ENCODE peak calls at places on chromosomes 5 and 9, in eight cellular contexts. N is ovary, Q is right lobe of liver, L is sigmoid colon, E is HAP-1, W is lung, B is Panc1, X is SJSA1. U is an unnamed sample. For H3K9me3, the result is how much of the 10 kb centered on the place peaks cover.

GRCh38 chr5:26009742-26010141 is 1028.6 kb downstream of the CDH9 start:
- DNase-seq in N (no peak), Q (peak), L (no peak), E (peak), W (no peak), B (no peak), X (no peak), U (no peak)

GRCh38 chr5:9468070-9468388 is 77.8 kb downstream of the SEMA5A start:
- DNase-seq in N (no peak), Q (no peak), L (no peak), E (no peak), W (no peak), B (no peak), X (peak), U (no peak)

GRCh38 chr9:14212697-14213420 is 101.1 kb downstream of the NFIB start:
- DNase-seq in N (no peak), Q (no peak), L (no peak), E (no peak), W (no peak), B (no peak), X (no peak), U (no peak)

GRCh38 chr5:56211298-56211865 is 21.7 kb downstream of the ANKRD55 start:
- DNase-seq in N (no peak), Q (peak), L (peak), E (no peak), W (peak), B (peak), X (peak), U (no peak)

GRCh38 chr9:29203216-29203930 is 1630.1 kb upstream of the C9orf72 start:
- DNase-seq in N (no peak), Q (no peak), L (no peak), E (no peak), W (no peak), B (no peak), X (no peak), U (no peak)

GRCh38 chr5:14775857-14776256 is 95.7 kb downstream of the ANKH start:
- DNase-seq in N (no peak), Q (no peak), L (no peak), E (no peak), W (peak), B (no peak), X (no peak), U (no peak)

GRCh38 chr9:110583237-110583636 is 3.7 kb upstream of the SVEP1 start:
- DNase-seq in N (no peak), Q (no peak), L (no peak), E (no peak), W (no peak), B (no peak), X (no peak), U (no peak)

GRCh38 chr5:148841519-148841918 is 15.1 kb downstream of the ADRB2 start:
- DNase-seq in N (no peak), Q (no peak), L (no peak), E (no peak), W (no peak), B (no peak), X (no peak), U (no peak)

GRCh38 chr9:88821749-88822106 is 169.5 kb upstream of the S1PR3 start:
- DNase-seq in N (no peak), Q (no peak), L (no peak), E (no peak), W (no peak), B (no peak), X (no peak), U (no peak)

GRCh38 chr9:109401990-109402318 is 81.1 kb upstream of the EPB41L4B start:
- DNase-seq in N (no peak), Q (no peak), L (no peak), E (no peak), W (no peak), B (no peak), X (peak), U (no peak)

GRCh38 chr5:158456241-158456640 is 597.3 kb upstream of the CLINT1 start:
- DNase-seq in N (no peak), Q (no peak), L (no peak), E (no peak), W (no peak), B (no peak), X (no peak), U (no peak)
- H3K9me3 ChIP-seq in N (under half), Q (under half), L (under half), E (under half), W (under half), B (under half), X (under half), U (under half)

GRCh38 chr5:96788112-96788749 is 19.5 kb downstream of the ERAP1 start:
- DNase-seq in N (no peak), Q (no peak), L (no peak), E (no peak), W (no peak), B (no peak), X (no peak), U (no peak)
- H3K9me3 ChIP-seq in N (under half), Q (under half), L (under half), E (under half), W (under half), B (under half), X (under half), U (under half)

GRCh38 chr5:10493884-10494283 is 52.2 kb downstream of the ROPN1L start:
- DNase-seq in N (no peak), Q (no peak), L (no peak), E (no peak), W (no peak), B (no peak), X (no peak), U (no peak)
- H3K9me3 ChIP-seq in N (under half), Q (under half), L (under half), E (under half), W (under half), B (under half), X (under half), U (under half)

GRCh38 chr5:171830686-171831085 is 45.1 kb downstream of the SMIM23 start:
- DNase-seq in N (no peak), Q (no peak), L (no peak), E (no peak), W (no peak), B (no peak), X (no peak), U (no peak)

GRCh38 chr5:171837522-171837921 is 51.9 kb downstream of the SMIM23 start:
- DNase-seq in N (no peak), Q (no peak), L (no peak), E (no peak), W (no peak), B (no peak), X (no peak), U (no peak)

GRCh38 chr5:171838066-171838465 is 52.4 kb downstream of the SMIM23 start:
- DNase-seq in N (no peak), Q (no peak), L (no peak), E (no peak), W (no peak), B (no peak), X (no peak), U (no peak)

GRCh38 chr5:171835066-171835465 is 49.4 kb downstream of the SMIM23 start:
- DNase-seq in N (no peak), Q (no peak), L (no peak), E (no peak), W (no peak), B (no peak), X (no peak), U (no peak)

DNA sequence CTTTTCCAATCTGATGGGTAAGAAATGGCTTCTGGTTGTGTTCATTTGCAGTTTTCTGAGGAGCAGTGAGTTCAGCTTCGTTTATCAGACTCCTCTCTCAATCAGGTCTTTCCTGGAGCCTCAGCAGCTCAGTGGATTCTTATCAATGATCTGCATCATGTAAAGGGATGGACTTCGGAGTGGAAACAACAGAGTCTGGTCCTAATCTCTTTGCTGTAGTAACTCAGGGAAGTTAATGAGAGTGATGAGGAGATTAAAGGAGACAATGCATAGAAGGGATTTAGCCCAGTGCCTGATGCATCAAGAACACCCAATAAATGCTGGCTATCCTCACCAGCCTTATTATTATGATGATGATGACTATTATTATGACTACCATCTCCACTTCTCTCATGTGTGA is 47.2 kb downstream of the SMIM23 start:
- DNase-seq in N (no peak), Q (no peak), L (no peak), E (no peak), W (no peak), B (no peak), X (no peak), U (no peak)
- H3K9me3 ChIP-seq in N (under half), Q (under half), L (under half), E (under half), W (under half), B (under half), X (under half), U (under half)

GRCh38 chr9:78296208-78296892 is 575 bp upstream of the PSAT1 start:
- DNase-seq in N (peak), Q (peak), L (peak), E (peak), W (peak), B (no peak), X (no peak), U (no peak)
- H3K9me3 ChIP-seq in N (under half), Q (under half), L (under half), E (under half), W (under half), B (under half), X (under half), U (under half)